ENCODE peak calls at places on chromosomes 12 and 14, in eight cellular contexts. One of them, this sample, is unnamed.

GRCh38 chr12:12495536-12495935 is 67.1 kb downstream of the DUSP16 start:
- DNase-seq in HTR-8/SVneo: no peak
- DNase-seq in NCI-H1105 treated with DMSO at 0.1 percent for 48 hours: no peak
- DNase-seq in A172: no peak
- DNase-seq in heart right ventricle: no peak
- DNase-seq in IMR-90: no peak
- DNase-seq in neural crest cell: no peak
- DNase-seq in kidney tubule cell: no peak
- DNase-seq in this sample: no peak

GRCh38 chr14:20848955-20849570 is 42.1 kb upstream of the RNASE3 start:
- DNase-seq in A172: no peak
- DNase-seq in heart right ventricle: no peak
- DNase-seq in NCI-H1105 treated with DMSO at 0.1 percent for 48 hours: no peak
- DNase-seq in IMR-90: no peak
- DNase-seq in HTR-8/SVneo: no peak
- DNase-seq in neural crest cell: no peak
- DNase-seq in kidney tubule cell: no peak
- DNase-seq in this sample: no peak

GRCh38 chr12:28704477-28705169 is 444.5 kb upstream of the FAR2 start:
- DNase-seq in A172: no peak
- DNase-seq in IMR-90: peak; percentile 16
- DNase-seq in heart right ventricle: no peak
- DNase-seq in NCI-H1105 treated with DMSO at 0.1 percent for 48 hours: no peak
- DNase-seq in neural crest cell: no peak
- DNase-seq in kidney tubule cell: no peak
- DNase-seq in HTR-8/SVneo: no peak
- DNase-seq in this sample: no peak

GRCh38 chr14:101947577-101947903 is 16.8 kb upstream of the DYNC1H1 start:
- DNase-seq in HTR-8/SVneo: no peak
- DNase-seq in heart right ventricle: no peak
- DNase-seq in neural crest cell: no peak
- DNase-seq in IMR-90: no peak
- DNase-seq in A172: no peak
- DNase-seq in NCI-H1105 treated with DMSO at 0.1 percent for 48 hours: peak; percentile 12
- DNase-seq in kidney tubule cell: no peak
- DNase-seq in this sample: no peak

GRCh38 chr14:102759416-102759815 is 17.8 kb upstream of the TRAF3 start:
- DNase-seq in HTR-8/SVneo: no peak
- DNase-seq in neural crest cell: no peak
- DNase-seq in IMR-90: no peak
- DNase-seq in heart right ventricle: no peak
- DNase-seq in kidney tubule cell: peak; percentile 18
- DNase-seq in A172: no peak
- DNase-seq in NCI-H1105 treated with DMSO at 0.1 percent for 48 hours: no peak
- DNase-seq in this sample: no peak

GRCh38 chr12:132329036-132329738 is at the start of gene GALNT9:
- DNase-seq in IMR-90: no peak
- DNase-seq in neural crest cell: peak; percentile 30
- DNase-seq in NCI-H1105 treated with DMSO at 0.1 percent for 48 hours: no peak
- DNase-seq in HTR-8/SVneo: peak; percentile 29
- DNase-seq in heart right ventricle: no peak
- DNase-seq in A172: no peak
- DNase-seq in kidney tubule cell: no peak
- DNase-seq in this sample: peak; percentile 25

GRCh38 chr12:34297126-34297789 is 275.0 kb downstream of the ALG10 start:
- DNase-seq in A172: no peak
- DNase-seq in NCI-H1105 treated with DMSO at 0.1 percent for 48 hours: no peak
- DNase-seq in neural crest cell: no peak
- DNase-seq in heart right ventricle: peak; percentile 1
- DNase-seq in IMR-90: no peak
- DNase-seq in kidney tubule cell: no peak
- DNase-seq in HTR-8/SVneo: no peak
- DNase-seq in this sample: no peak

GRCh38 chr14:42299692-42300091 is 693.0 kb downstream of the LRFN5 start:
- DNase-seq in A172: peak; percentile 1
- DNase-seq in kidney tubule cell: peak; percentile 82
- DNase-seq in NCI-H1105 treated with DMSO at 0.1 percent for 48 hours: no peak
- DNase-seq in neural crest cell: no peak
- DNase-seq in heart right ventricle: no peak
- DNase-seq in HTR-8/SVneo: no peak
- DNase-seq in IMR-90: no peak
- DNase-seq in this sample: peak; percentile 12

GRCh38 chr14:101024686-101025085 is 121.2 kb upstream of the RTL1 start:
- DNase-seq in neural crest cell: no peak
- DNase-seq in NCI-H1105 treated with DMSO at 0.1 percent for 48 hours: no peak
- DNase-seq in A172: no peak
- DNase-seq in heart right ventricle: no peak
- DNase-seq in kidney tubule cell: no peak
- DNase-seq in HTR-8/SVneo: no peak
- DNase-seq in IMR-90: no peak
- DNase-seq in this sample: no peak

GRCh38 chr12:89416049-89416792 is 63.9 kb upstream of the DUSP6 start:
- DNase-seq in NCI-H1105 treated with DMSO at 0.1 percent for 48 hours: no peak
- DNase-seq in HTR-8/SVneo: no peak
- DNase-seq in kidney tubule cell: no peak
- DNase-seq in heart right ventricle: no peak
- DNase-seq in neural crest cell: no peak
- DNase-seq in IMR-90: no peak
- DNase-seq in A172: no peak
- DNase-seq in this sample: no peak

This sample was measured in ACHN.